ENCODE peak calls at places on chromosomes 12 and 14, in seven cellular contexts. W is memory B cell; G is lung microvascular endothelial cell; X is posterior vena cava; N is stimulated activated CD4-positive, alpha-beta T cell treated with anti-CD3 and anti-CD28 coated beads, Interleukin-4, amount 100 ng/mL, for 48 hours; I is sciatic nerve; Q is fibroblast of the conjunctiva. O is an unnamed sample.

GRCh38 chr14:50823051-50823762 is 7.8 kb downstream of the NIN start:
- DNase-seq in W (no peak), G (no peak), X (no peak), N (no peak), I (no peak), Q (no peak), O (no peak)

GRCh38 chr14:54567634-54568561 is 970 bp downstream of the SAMD4A start:
- DNase-seq in W (peak), G (peak), X (peak), N (peak), I (peak), Q (no peak), O (peak)

GRCh38 chr14:93299831-93300230 is 33.0 kb downstream of the BTBD7 start:
- DNase-seq in W (no peak), G (no peak), X (no peak), N (no peak), I (no peak), Q (no peak), O (no peak)

GRCh38 chr12:31629756-31630732 is 29.4 kb upstream of the ETFBKMT start:
- DNase-seq in W (no peak), G (peak), X (no peak), N (no peak), I (no peak), Q (no peak), O (peak)

GRCh38 chr12:5497329-5498058 is 65.6 kb downstream of the NTF3 start:
- DNase-seq in W (no peak), G (no peak), X (no peak), N (no peak), I (no peak), Q (no peak), O (no peak)

GRCh38 chr12:49985981-49986380 is 13.2 kb downstream of the AQP6 start:
- DNase-seq in W (no peak), G (no peak), X (no peak), N (no peak), I (no peak), Q (no peak), O (no peak)

GRCh38 chr14:36604757-36605505 is 22.5 kb upstream of the NKX2-8 start:
- DNase-seq in W (no peak), G (peak), X (no peak), N (peak), I (no peak), Q (peak), O (peak)

GRCh38 chr12:31585271-31585670 is 5.7 kb downstream of the DENND5B start:
- DNase-seq in W (no peak), G (peak), X (no peak), N (no peak), I (no peak), Q (no peak), O (no peak)

GRCh38 chr14:104563191-104563741 is 16.3 kb upstream of the C14orf180 start:
- DNase-seq in W (no peak), G (no peak), X (no peak), N (no peak), I (no peak), Q (no peak), O (no peak)

GRCh38 chr14:95520346-95520745 is 3.9 kb upstream of the SYNE3 start:
- DNase-seq in W (no peak), G (no peak), X (no peak), N (no peak), I (no peak), Q (no peak), O (no peak)

GRCh38 chr14:49766839-49767238 is 1.1 kb upstream of the KLHDC2 start:
- DNase-seq in W (no peak), G (peak), X (no peak), N (no peak), I (no peak), Q (no peak), O (no peak)

GRCh38 chr12:10861366-10861765 is 12.1 kb upstream of the PRR4 start:
- DNase-seq in W (no peak), G (no peak), X (no peak), N (no peak), I (no peak), Q (no peak), O (no peak)

GRCh38 chr12:20212658-20213387 is 155.5 kb upstream of the PDE3A start:
- DNase-seq in W (no peak), G (peak), X (peak), N (no peak), I (peak), Q (peak), O (peak)

GRCh38 chr12:132611620-132612019 is 1.2 kb upstream of the LRCOL1 start:
- DNase-seq in W (no peak), G (no peak), X (no peak), N (no peak), I (no peak), Q (no peak), O (no peak)

GRCh38 chr14:42563313-42563712 is 956.6 kb downstream of the LRFN5 start:
- DNase-seq in W (no peak), G (no peak), X (no peak), N (no peak), I (no peak), Q (no peak), O (no peak)

GRCh38 chr12:13234045-13234641 is 37.6 kb downstream of the EMP1 start:
- DNase-seq in W (peak), G (peak), X (no peak), N (peak), I (peak), Q (peak), O (peak)

GRCh38 chr12:49674318-49674985 is 32.8 kb downstream of the FMNL3 start:
- DNase-seq in W (no peak), G (peak), X (no peak), N (no peak), I (no peak), Q (no peak), O (no peak)

GRCh38 chr14:92902726-92903125 is 20.2 kb upstream of the CHGA start:
- DNase-seq in W (no peak), G (no peak), X (no peak), N (no peak), I (no peak), Q (no peak), O (no peak)

GRCh38 chr14:71290960-71291466 is 383.8 kb downstream of the PCNX1 start:
- DNase-seq in W (no peak), G (peak), X (no peak), N (peak), I (no peak), Q (peak), O (no peak)

GRCh38 chr14:103633391-103633790 is 4.4 kb downstream of the KLC1 start:
- DNase-seq in W (no peak), G (no peak), X (no peak), N (no peak), I (no peak), Q (no peak), O (no peak)

GRCh38 chr12:127393896-127394295 is 873.1 kb upstream of the TMEM132C start:
- DNase-seq in W (no peak), G (no peak), X (no peak), N (no peak), I (no peak), Q (peak), O (no peak)

GRCh38 chr14:67557118-67557517 is 24.0 kb downstream of the PLEKHH1 start:
- DNase-seq in W (no peak), G (no peak), X (peak), N (no peak), I (no peak), Q (no peak), O (no peak)

GRCh38 chr12:89700191-89700810 is 8.3 kb downstream of the ATP2B1 start:
- DNase-seq in W (no peak), G (no peak), X (no peak), N (no peak), I (no peak), Q (no peak), O (no peak)

GRCh38 chr12:16385779-16386646 is 38.6 kb downstream of the MGST1 start:
- DNase-seq in W (no peak), G (peak), X (no peak), N (no peak), I (no peak), Q (peak), O (peak)

GRCh38 chr14:65852689-65853088 is 440.2 kb downstream of the FUT8 start:
- DNase-seq in W (no peak), G (no peak), X (no peak), N (no peak), I (no peak), Q (no peak), O (no peak)

GRCh38 chr12:7375145-7375543 is 68.8 kb downstream of the CD163L1 start:
- DNase-seq in W (no peak), G (no peak), X (no peak), N (no peak), I (no peak), Q (no peak), O (no peak)

GRCh38 chr12:116390656-116391335 is 113.3 kb upstream of the MED13L start:
- DNase-seq in W (no peak), G (no peak), X (no peak), N (no peak), I (no peak), Q (no peak), O (peak)